ENCODE peak calls at places on chromosome 16, in five cellular contexts. I, Z, P, T and M are unnamed samples.

GRCh38 chr16:11395008-11395948 is 50.0 kb downstream of the RMI2 start:
- DNase-seq in P (no peak), Z (no peak), T (peak; percentile 42), I (no peak), M (no peak)

GRCh38 chr16:47886631-47887415 is 269.0 kb downstream of the ABCC12 start:
- DNase-seq in I (no peak), T (no peak), P (no peak), Z (no peak), M (no peak)

GRCh38 chr16:75029854-75030253 is 31.0 kb downstream of the ZNRF1 start:
- DNase-seq in I (peak; percentile 84), T (no peak), P (no peak), Z (no peak), M (no peak)

GRCh38 chr16:1310832-1311200 is 1.4 kb downstream of the UBE2I start:
- DNase-seq in I (no peak), T (no peak), Z (no peak), P (no peak), M (no peak)

GRCh38 chr16:78499399-78499798 is 399.9 kb downstream of the WWOX start:
- DNase-seq in P (no peak), Z (no peak), T (no peak), I (no peak), M (no peak)

GRCh38 chr16:4496305-4496704 is 20.1 kb downstream of the HMOX2 start:
- DNase-seq in P (no peak), Z (no peak), T (no peak), I (peak; percentile 85), M (no peak)

GRCh38 chr16:89096768-89097527 is 3.3 kb downstream of the ACSF3 start:
- DNase-seq in I (peak; percentile 12), P (no peak), Z (peak; percentile 75), T (no peak), M (no peak)

GRCh38 chr16:8874388-8874787 is 5.6 kb upstream of the CARHSP1 start:
- DNase-seq in T (no peak), I (no peak), Z (peak; percentile 4), P (no peak), M (no peak)

GRCh38 chr16:31876955-31877828 is 3.6 kb downstream of the ZNF267 start:
- DNase-seq in I (peak; percentile 96), T (no peak), P (no peak), Z (no peak), M (peak; percentile 49)

GRCh38 chr16:57194512-57194911 is 8.4 kb downstream of the RSPRY1 start:
- DNase-seq in T (peak; percentile 16), Z (no peak), I (peak; percentile 94), P (no peak), M (peak; percentile 68)

GRCh38 chr16:27305342-27305741 is 8.4 kb upstream of the IL4R start:
- DNase-seq in Z (no peak), I (no peak), P (no peak), T (no peak), M (no peak)

GRCh38 chr16:17964196-17964595 is 372.3 kb downstream of the NPIPA8 start:
- DNase-seq in T (no peak), Z (no peak), P (no peak), I (no peak), M (no peak)

GRCh38 chr16:17561056-17561455 is 90.3 kb upstream of the XYLT1 start:
- DNase-seq in Z (no peak), T (no peak), P (no peak), I (no peak), M (no peak)

GRCh38 chr16:80161799-80162380 is 378.9 kb upstream of the DYNLRB2 start:
- DNase-seq in I (no peak), T (no peak), Z (no peak), P (no peak), M (no peak)

GRCh38 chr16:16021988-16022682 is 72.7 kb downstream of the ABCC1 start:
- DNase-seq in T (peak; percentile 86), I (peak; percentile 97), Z (peak; percentile 92), P (peak; percentile 96), M (peak; percentile 53)

GRCh38 chr16:64153718-64154117 is 968.1 kb downstream of the CDH11 start:
- DNase-seq in T (no peak), I (peak; percentile 22), Z (no peak), P (no peak), M (no peak)

GRCh38 chr16:2977440-2977839 is 2.8 kb downstream of the PKMYT1 start:
- DNase-seq in Z (no peak), T (peak; percentile 79), P (no peak), I (no peak), M (no peak)

GRCh38 chr16:89697616-89698331 is 3.7 kb downstream of the SPATA2L start:
- DNase-seq in P (no peak), T (no peak), I (no peak), Z (peak; percentile 73), M (no peak)

GRCh38 chr16:84541999-84542876 is 37.8 kb upstream of the MEAK7 start:
- DNase-seq in Z (no peak), T (no peak), P (no peak), I (peak; percentile 41), M (no peak)

GRCh38 chr16:57740423-57741071 is 5.0 kb downstream of the KATNB1 start:
- DNase-seq in T (no peak), I (no peak), Z (no peak), P (no peak), M (no peak)

GRCh38 chr16:57021693-57022092 is 32.3 kb downstream of the NLRC5 start:
- DNase-seq in T (no peak), Z (no peak), I (no peak), P (no peak), M (no peak)

GRCh38 chr16:72639494-72639893 is 408.4 kb downstream of the ZFHX3 start:
- DNase-seq in Z (no peak), P (no peak), T (no peak), I (no peak), M (no peak)

GRCh38 chr16:19114359-19115147 is 789 bp downstream of the ITPRIPL2 start:
- DNase-seq in T (peak; percentile 55), Z (peak; percentile 85), I (peak; percentile 68), P (peak; percentile 72), M (peak; percentile 51)

GRCh38 chr16:77723108-77723514 is 797 bp downstream of the NUDT7 start:
- DNase-seq in T (no peak), I (peak; percentile 72), Z (no peak), P (peak; percentile 22), M (no peak)

GRCh38 chr16:78788276-78788675 is 688.8 kb downstream of the WWOX start:
- DNase-seq in Z (no peak), P (no peak), I (no peak), T (no peak), M (no peak)

GRCh38 chr16:85321856-85322271 is 209.6 kb upstream of the CIBAR2 start:
- DNase-seq in Z (peak; percentile 85), P (peak; percentile 94), I (peak; percentile 89), T (peak; percentile 87), M (no peak)

GRCh38 chr16:89219365-89219764 is 1.9 kb downstream of the ZNF778 start:
- DNase-seq in T (no peak), Z (no peak), I (no peak), P (no peak), M (no peak)

GRCh38 chr16:89922477-89922883 is 662 bp upstream of the TUBB3 start:
- DNase-seq in I (peak; percentile 91), Z (peak; percentile 88), P (peak; percentile 80), T (no peak), M (peak; percentile 53)

GRCh38 chr16:57677622-57678369 is 9.7 kb downstream of the ADGRG3 start:
- DNase-seq in Z (no peak), T (peak; percentile 87), P (peak; percentile 40), I (no peak), M (no peak)

GRCh38 chr16:75288181-75288580 is 36.8 kb upstream of the BCAR1 start:
- DNase-seq in Z (no peak), T (no peak), I (no peak), P (no peak), M (no peak)

GRCh38 chr16:77657016-77657415 is 65.3 kb upstream of the NUDT7 start:
- DNase-seq in T (no peak), Z (no peak), P (no peak), I (peak; percentile 13), M (peak; percentile 42)

DNA sequence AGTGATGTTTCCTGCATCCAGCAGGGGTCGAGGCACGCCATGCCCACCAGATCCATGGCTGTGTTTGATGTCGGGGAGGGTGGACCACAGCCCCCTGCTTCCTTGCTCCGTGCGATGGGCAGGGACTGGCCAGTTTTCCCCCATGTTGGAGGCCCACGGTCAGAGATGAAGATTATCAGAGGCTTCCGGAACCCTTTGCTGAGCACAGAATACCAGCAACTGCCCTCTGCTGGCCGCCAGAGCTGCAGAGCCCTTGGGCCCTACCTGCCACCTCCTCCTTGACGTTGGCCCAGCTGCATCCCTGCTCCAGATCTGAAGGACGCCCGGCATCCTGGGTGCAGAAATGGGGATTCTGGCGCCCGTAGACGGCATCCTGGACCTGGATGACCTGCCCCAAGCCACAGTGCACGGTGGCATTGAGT is 23.7 kb upstream of the BCO1 start:
- DNase-seq in Z (no peak), I (peak; percentile 15), P (no peak), T (no peak), M (peak; percentile 40)
- TF ChIP-seq CTCF in Z (no peak), I (peak; percentile 43), P (peak; percentile 18), T (no peak), M (peak; percentile 42)

DNA sequence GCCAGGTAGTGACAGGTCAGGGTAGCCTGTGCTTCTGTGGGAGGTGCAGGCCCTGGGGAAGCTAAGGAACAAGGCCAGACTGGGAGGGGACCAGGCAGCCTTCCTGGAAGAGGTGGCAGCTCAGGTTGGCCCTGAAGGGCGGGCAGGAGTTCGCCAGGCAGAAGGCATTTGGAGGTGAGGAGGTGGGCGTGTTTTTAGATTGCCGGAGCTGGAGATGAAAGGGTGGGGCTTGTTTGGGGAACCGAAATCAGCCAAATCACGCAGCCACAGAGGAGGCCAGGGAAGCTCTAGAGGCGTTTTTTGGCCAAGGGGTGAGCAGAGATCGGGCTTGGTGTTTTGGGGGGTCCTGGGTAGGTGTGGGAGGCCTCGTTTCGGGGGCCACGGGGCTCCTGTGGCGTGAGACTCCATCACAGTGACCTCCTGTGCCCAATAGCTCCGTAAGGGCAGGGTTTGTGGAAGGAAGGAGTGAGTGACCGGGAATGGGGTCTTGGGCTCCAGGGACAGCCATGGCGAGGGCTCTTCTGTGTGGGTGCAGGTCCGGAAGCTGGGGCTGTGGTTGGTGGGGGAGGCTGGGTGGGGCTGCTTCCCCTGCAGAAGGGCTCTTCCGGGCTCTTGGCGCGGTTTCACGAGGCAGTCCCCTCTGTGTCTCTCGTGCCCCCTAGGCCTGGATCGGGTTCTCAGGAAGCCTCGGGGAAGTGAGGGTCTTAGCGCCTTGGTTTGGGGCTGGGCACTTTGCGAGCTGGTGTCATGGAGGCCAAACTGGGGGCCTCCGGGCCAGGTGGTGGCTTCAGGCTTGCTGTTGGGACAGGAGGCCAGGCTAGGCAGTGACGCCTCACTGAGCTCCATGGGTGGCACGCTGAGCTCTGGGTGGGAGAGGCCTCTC is 7.8 kb downstream of the ADCY7 start:
- DNase-seq in T (no peak), P (no peak), I (no peak), Z (peak; percentile 79), M (no peak)
- H3K4me3 ChIP-seq in T (no peak overlapping the region), P (peak overlapping the region; percentile 55), I (no peak overlapping the region), Z (peak overlapping the region; percentile 13), M (no peak overlapping the region)

DNA sequence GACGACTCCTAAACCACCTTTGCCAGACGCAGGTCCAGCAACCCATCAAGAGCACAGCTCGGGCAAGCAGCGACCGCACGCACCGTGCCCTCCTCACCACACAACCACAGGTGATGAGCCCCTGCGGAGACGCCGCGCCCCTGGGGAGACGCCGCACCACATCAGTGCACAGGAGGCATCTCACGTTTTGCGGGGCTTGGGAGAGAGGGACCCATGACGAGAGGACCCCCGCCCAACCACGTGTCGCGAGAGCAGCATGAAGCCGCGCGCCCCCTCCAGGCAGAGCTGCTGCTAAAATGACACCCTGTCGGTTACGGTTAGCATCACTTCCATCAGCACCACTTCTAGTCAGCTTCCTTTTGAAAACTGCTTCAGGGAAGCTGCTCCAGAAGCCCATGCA is 45.4 kb downstream of the KLHDC4 start:
- DNase-seq in Z (no peak), I (no peak), T (no peak), P (no peak), M (no peak)
- H3K36me3 ChIP-seq in Z (no peaks in the 10 kb centered on the region), I (peaks cover 4% of the 10 kb centered on the region), T (no peaks in the 10 kb centered on the region), P (no peaks in the 10 kb centered on the region), M (peaks cover 3% of the 10 kb centered on the region)

GRCh38 chr16:54421220-54421619 is 134.6 kb upstream of the IRX3 start:
- DNase-seq in Z (no peak), I (no peak), T (no peak), P (no peak), M (no peak)
- TF ChIP-seq CTCF in Z (no peak), I (no peak), T (no peak), P (no peak), M (no peak)